ENCODE peak calls at places on chromosomes 16 and 17, in four cellular contexts. B, Q, T and L are unnamed samples.

GRCh38 chr17:57898487-57899311 is 48.9 kb upstream of the MRPS23 start:
- DNase-seq in B (peak; percentile 94), Q (no peak), T (peak; percentile 44), L (no peak)

GRCh38 chr17:61161615-61162134 is 238.0 kb upstream of the TBX2 start:
- DNase-seq in B (no peak), Q (no peak), T (no peak), L (no peak)

GRCh38 chr17:47220531-47220999 is 11.4 kb downstream of the MYL4 start:
- DNase-seq in B (no peak), Q (no peak), T (no peak), L (no peak)

GRCh38 chr17:49031965-49032928 is 35.1 kb downstream of the IGF2BP1 start:
- DNase-seq in B (peak; percentile 93), Q (no peak), T (peak; percentile 89), L (no peak)

GRCh38 chr17:76831316-76831715 is 36.9 kb upstream of the MGAT5B start:
- DNase-seq in B (no peak), Q (no peak), T (no peak), L (no peak)

GRCh38 chr16:79943738-79944137 is 343.2 kb upstream of the MAF start:
- DNase-seq in B (no peak), Q (no peak), T (no peak), L (no peak)

GRCh38 chr17:69067274-69068047 is 6.7 kb upstream of the ABCA9 start:
- DNase-seq in B (no peak), Q (no peak), T (no peak), L (no peak)

GRCh38 chr16:69904495-69905170 is 46.5 kb upstream of the CLEC18A start:
- DNase-seq in B (no peak), Q (no peak), T (no peak), L (no peak)

GRCh38 chr17:63434951-63435571 is 11.0 kb downstream of the CYB561 start:
- DNase-seq in B (no peak), Q (peak; percentile 28), T (peak; percentile 41), L (no peak)

GRCh38 chr16:15493416-15494181 is 59.2 kb downstream of the BMERB1 start:
- DNase-seq in B (no peak), Q (no peak), T (peak; percentile 38), L (no peak)

GRCh38 chr16:66457888-66458287 is 30.8 kb downstream of the BEAN1 start:
- DNase-seq in B (peak; percentile 37), Q (no peak), T (no peak), L (no peak)

GRCh38 chr16:3646348-3646920 is 8.1 kb upstream of the DNASE1 start:
- DNase-seq in B (no peak), Q (no peak), T (no peak), L (no peak)

GRCh38 chr17:65557349-65558310 is 3.8 kb downstream of the AXIN2 start:
- DNase-seq in B (no peak), Q (peak; percentile 42), T (peak; percentile 31), L (no peak)

GRCh38 chr17:80649200-80649644 is 104.6 kb downstream of the RPTOR start:
- DNase-seq in B (no peak), Q (no peak), T (no peak), L (no peak)

GRCh38 chr17:68033636-68034451 is 1.7 kb upstream of the KPNA2 start:
- DNase-seq in B (peak; percentile 93), Q (no peak), T (peak; percentile 53), L (no peak)

GRCh38 chr17:63974594-63975192 is 2.0 kb upstream of the SCN4A start:
- DNase-seq in B (no peak), Q (no peak), T (peak; percentile 39), L (no peak)

GRCh38 chr16:12535535-12536411 is 267.9 kb downstream of the CPPED1 start:
- DNase-seq in B (peak; percentile 88), Q (no peak), T (peak; percentile 19), L (no peak)

GRCh38 chr17:29972277-29972676 is 30.8 kb downstream of the EFCAB5 start:
- DNase-seq in B (no peak), Q (no peak), T (no peak), L (no peak)

GRCh38 chr17:1179112-1179634 is 608 bp downstream of the ABR start:
- DNase-seq in B (peak; percentile 44), Q (no peak), T (no peak), L (no peak)

GRCh38 chr17:44578947-44579346 is 21.7 kb downstream of the FZD2 start:
- DNase-seq in B (no peak), Q (no peak), T (no peak), L (no peak)

GRCh38 chr17:48123111-48123510 is 15.5 kb downstream of the SNX11 start:
- DNase-seq in B (peak; percentile 81), Q (no peak), T (no peak), L (no peak)

GRCh38 chr16:49703494-49703893 is 152.4 kb downstream of the ZNF423 start:
- DNase-seq in B (no peak), Q (no peak), T (no peak), L (no peak)

GRCh38 chr17:70181376-70181775 is 12.0 kb downstream of the KCNJ2 start:
- DNase-seq in B (no peak), Q (no peak), T (no peak), L (no peak)

GRCh38 chr16:29675811-29676643 is 3.0 kb upstream of the QPRT start:
- DNase-seq in B (peak; percentile 70), Q (no peak), T (peak; percentile 37), L (no peak)

GRCh38 chr17:20225162-20226115 is 216.3 kb downstream of the SPECC1 start:
- DNase-seq in B (no peak), Q (no peak), T (no peak), L (no peak)

GRCh38 chr16:17278988-17279387 is 191.8 kb downstream of the XYLT1 start:
- DNase-seq in B (no peak), Q (no peak), T (no peak), L (no peak)

GRCh38 chr16:49674255-49674980 is 181.5 kb downstream of the ZNF423 start:
- DNase-seq in B (no peak), Q (no peak), T (no peak), L (no peak)

GRCh38 chr16:51641191-51641765 is 490.2 kb upstream of the SALL1 start:
- DNase-seq in B (no peak), Q (no peak), T (no peak), L (no peak)

GRCh38 chr17:72079700-72080099 is 41.1 kb upstream of the SOX9 start:
- DNase-seq in B (no peak), Q (no peak), T (no peak), L (no peak)

GRCh38 chr16:22220714-22221113 is 14.6 kb downstream of the EEF2K start:
- DNase-seq in B (no peak), Q (no peak), T (no peak), L (no peak)

GRCh38 chr16:11181889-11182279 is 74.1 kb downstream of the SOCS1 start:
- DNase-seq in B (no peak), Q (no peak), T (no peak), L (no peak)

GRCh38 chr16:86818701-86819522 is 240.6 kb downstream of the FOXL1 start:
- DNase-seq in B (no peak), Q (no peak), T (no peak), L (no peak)

GRCh38 chr16:81908466-81909230 is 102.6 kb downstream of the SDR42E1 start:
- DNase-seq in B (no peak), Q (no peak), T (no peak), L (no peak)